ENCODE peak calls at places on chromosome 6, in nine cellular contexts. X, H, G, Y, O, J, M, F and P are unnamed samples.
A peak's percentile ranks its signal among the peaks of the same experiment; 100 is the strongest.

GRCh38 chr6:127844529-127844928 is 56.3 kb downstream of the THEMIS start:
- DNase-seq in X (no peak), H (no peak), G (no peak), Y (no peak), O (no peak), J (no peak), M (no peak), F (no peak), P (no peak)

GRCh38 chr6:35713426-35713825 is 23.4 kb upstream of the ARMC12 start:
- DNase-seq in X (no peak), H (no peak), G (no peak), Y (no peak), O (no peak), J (no peak), M (no peak), F (peak; percentile 36), P (no peak)

GRCh38 chr6:73079978-73080377 is 145.3 kb downstream of the KHDC1L start:
- DNase-seq in X (no peak), H (no peak), G (no peak), Y (no peak), O (no peak), J (no peak), M (no peak), F (no peak), P (no peak)

GRCh38 chr6:154448448-154449096 is 61.9 kb downstream of the CNKSR3 start:
- DNase-seq in X (no peak), H (no peak), G (no peak), Y (no peak), O (no peak), J (no peak), M (no peak), F (peak; percentile 87), P (peak; percentile 32)

GRCh38 chr6:125791151-125791819 is 525 bp downstream of the NCOA7 start:
- DNase-seq in X (peak; percentile 66), H (no peak), G (peak; percentile 48), Y (peak; percentile 68), O (no peak), J (no peak), M (peak; percentile 47), F (no peak), P (no peak)

GRCh38 chr6:55826941-55827340 is 48.4 kb downstream of the BMP5 start:
- DNase-seq in X (no peak), H (no peak), G (no peak), Y (no peak), O (no peak), J (no peak), M (no peak), F (no peak), P (no peak)

GRCh38 chr6:159250633-159251032 is 81.4 kb downstream of the FNDC1 start:
- DNase-seq in X (no peak), H (no peak), G (no peak), Y (no peak), O (no peak), J (no peak), M (no peak), F (no peak), P (no peak)

GRCh38 chr6:125858427-125859320 is 67.9 kb downstream of the NCOA7 start:
- DNase-seq in X (peak; percentile 46), H (peak; percentile 27), G (peak; percentile 62), Y (peak; percentile 60), O (no peak), J (peak; percentile 69), M (peak; percentile 41), F (peak; percentile 67), P (peak; percentile 35)

GRCh38 chr6:139762587-139763031 is 388.2 kb upstream of the CITED2 start:
- DNase-seq in X (peak; percentile 69), H (no peak), G (no peak), Y (peak; percentile 47), O (no peak), J (no peak), M (no peak), F (no peak), P (no peak)

GRCh38 chr6:72140795-72141194 is 254.4 kb downstream of the RIMS1 start:
- DNase-seq in X (no peak), H (no peak), G (no peak), Y (no peak), O (no peak), J (no peak), M (no peak), F (no peak), P (no peak)

GRCh38 chr6:125953502-125953875 is 3.1 kb upstream of the HINT3 start:
- DNase-seq in X (peak; percentile 14), H (no peak), G (peak; percentile 78), Y (peak; percentile 37), O (no peak), J (no peak), M (no peak), F (no peak), P (no peak)

GRCh38 chr6:39568896-39569295 is 156.3 kb downstream of the KIF6 start:
- DNase-seq in X (no peak), H (no peak), G (no peak), Y (no peak), O (no peak), J (no peak), M (no peak), F (no peak), P (no peak)

GRCh38 chr6:21504790-21505189 is 88.8 kb upstream of the SOX4 start:
- DNase-seq in X (no peak), H (no peak), G (no peak), Y (peak; percentile 24), O (no peak), J (no peak), M (no peak), F (no peak), P (no peak)

GRCh38 chr6:46677314-46677654 is 10.4 kb upstream of the TDRD6 start:
- DNase-seq in X (peak; percentile 18), H (no peak), G (no peak), Y (no peak), O (no peak), J (no peak), M (no peak), F (no peak), P (no peak)

GRCh38 chr6:93424303-93425064 is 5.1 kb upstream of the EPHA7 start:
- DNase-seq in X (peak; percentile 20), H (no peak), G (no peak), Y (no peak), O (no peak), J (no peak), M (no peak), F (no peak), P (no peak)

GRCh38 chr6:147401779-147402178 is 106.7 kb upstream of the SAMD5 start:
- DNase-seq in X (no peak), H (no peak), G (no peak), Y (no peak), O (no peak), J (no peak), M (no peak), F (no peak), P (no peak)
- TF ChIP-seq POLR2A in X (no peak), H (no peak), G (no peak), Y (no peak), O (no peak), J (no peak), M (no peak), F (no peak), P (no peak)

DNA sequence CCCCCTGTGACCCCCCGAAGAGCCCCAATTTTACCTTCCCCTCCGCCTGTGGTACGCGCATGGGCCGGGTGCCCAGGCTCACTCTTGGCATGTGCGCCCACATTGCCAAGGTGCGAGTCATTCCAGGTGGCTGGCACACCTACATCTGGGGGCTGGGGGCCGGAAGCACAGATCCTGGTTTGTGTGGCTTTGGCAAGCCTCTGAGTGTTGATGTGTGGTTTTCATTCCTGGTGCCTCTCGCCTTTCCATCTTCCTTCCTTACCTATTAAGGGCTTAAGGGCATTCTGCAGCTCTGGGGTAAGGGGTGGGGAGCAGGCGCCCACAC is 380 bp upstream of the RNF39 start:
- DNase-seq in X (no peak), H (no peak), G (peak; percentile 75), Y (no peak), O (no peak), J (no peak), M (peak; percentile 54), F (no peak), P (no peak)
- TF ChIP-seq CTCF in X (no peak), H (no peak), G (peak; percentile 3), Y (no peak), O (no peak), J (no peak), M (no peak), F (no peak), P (no peak)

GRCh38 chr6:7137335-7138106 is 29.8 kb downstream of the RREB1 start:
- DNase-seq in X (peak; percentile 81), H (peak; percentile 47), G (no peak), Y (peak; percentile 70), O (peak; percentile 72), J (no peak), M (peak; percentile 71), F (peak; percentile 84), P (peak; percentile 50)

GRCh38 chr6:7135755-7136154 is 28.0 kb downstream of the RREB1 start:
- DNase-seq in X (peak; percentile 50), H (no peak), G (no peak), Y (no peak), O (no peak), J (no peak), M (no peak), F (no peak), P (no peak)

GRCh38 chr6:7138111-7138510 is 30.4 kb downstream of the RREB1 start:
- DNase-seq in X (no peak), H (no peak), G (no peak), Y (no peak), O (no peak), J (no peak), M (no peak), F (no peak), P (no peak)

GRCh38 chr6:7134999-7135735 is 27.4 kb downstream of the RREB1 start:
- DNase-seq in X (peak; percentile 58), H (no peak), G (no peak), Y (no peak), O (no peak), J (no peak), M (no peak), F (no peak), P (no peak)

GRCh38 chr6:7136859-7137334 is 29.1 kb downstream of the RREB1 start:
- DNase-seq in X (peak; percentile 57), H (no peak), G (no peak), Y (no peak), O (no peak), J (no peak), M (no peak), F (no peak), P (no peak)
- TF ChIP-seq POLR2A in X (no peak), H (no peak), G (no peak), Y (no peak), O (no peak), J (no peak), M (no peak), F (no peak), P (no peak)

GRCh38 chr6:28838634-28839442 is 84.9 kb downstream of the TRIM27 start:
- DNase-seq in X (peak; percentile 93), H (peak; percentile 85), G (peak; percentile 77), Y (peak; percentile 83), O (peak; percentile 88), J (peak; percentile 69), M (peak; percentile 65), F (peak; percentile 90), P (peak; percentile 77)

GRCh38 chr6:28839443-28840120 is 84.2 kb downstream of the TRIM27 start:
- DNase-seq in X (no peak), H (no peak), G (no peak), Y (no peak), O (no peak), J (no peak), M (no peak), F (no peak), P (no peak)

GRCh38 chr6:28838289-28838633 is 85.5 kb downstream of the TRIM27 start:
- DNase-seq in X (peak; percentile 75), H (peak; percentile 71), G (peak; percentile 72), Y (peak; percentile 49), O (no peak), J (no peak), M (peak; percentile 71), F (peak; percentile 68), P (peak; percentile 66)

GRCh38 chr6:28841290-28841689 is 82.5 kb downstream of the TRIM27 start:
- DNase-seq in X (peak; percentile 45), H (no peak), G (no peak), Y (no peak), O (no peak), J (no peak), M (no peak), F (no peak), P (no peak)
- TF ChIP-seq CTCF in X (no peak), H (no peak), G (no peak), Y (no peak), O (no peak), J (peak; percentile 18), M (no peak), F (no peak), P (no peak)